ENCODE peak calls at places on chromosome 9, in eight cellular contexts. G is hepatocyte; M is mesendoderm; D is left ventricle myocardium inferior; F is adipocyte; T is upper lobe of left lung; I is sigmoid colon; S is effector memory CD4-positive, alpha-beta T cell. U is an unnamed sample.

GRCh38 chr9:117411547-117411946 is 3.3 kb downstream of the ASTN2 start:
- DNase-seq in G (peak; percentile 57), T (no peak), S (no peak), F (no peak), I (no peak), M (peak; percentile 86), D (no peak), U (peak; percentile 80)

GRCh38 chr9:130866474-130866965 is 30.1 kb downstream of the QRFP start:
- DNase-seq in F (peak; percentile 86), I (peak; percentile 82), M (peak; percentile 98), T (peak; percentile 70), S (no peak), G (peak; percentile 90), D (no peak), U (peak; percentile 95)

GRCh38 chr9:36873247-36873875 is 160.7 kb downstream of the PAX5 start:
- DNase-seq in I (peak; percentile 67), M (peak; percentile 69), F (peak; percentile 78), G (peak; percentile 87), D (peak; percentile 42), T (peak; percentile 56), S (peak; percentile 25), U (peak; percentile 60)

GRCh38 chr9:37904647-37905505 is 949 bp upstream of the SLC25A51 start:
- DNase-seq in I (peak; percentile 64), F (no peak), D (no peak), M (no peak), T (no peak), S (no peak), G (no peak), U (no peak)

GRCh38 chr9:37061763-37062162 is 27.7 kb upstream of the PAX5 start:
- DNase-seq in I (no peak), S (no peak), T (no peak), M (no peak), D (no peak), G (peak; percentile 15), F (no peak), U (no peak)

GRCh38 chr9:72477862-72478564 is 43.4 kb upstream of the TMC1 start:
- DNase-seq in D (no peak), F (peak; percentile 59), G (peak; percentile 86), S (no peak), I (no peak), M (peak; percentile 89), T (peak; percentile 64), U (no peak)

GRCh38 chr9:137645211-137645610 is 26.4 kb downstream of the EHMT1 start:
- DNase-seq in T (no peak), I (no peak), D (no peak), M (no peak), F (no peak), S (no peak), G (no peak), U (no peak)

GRCh38 chr9:97923529-97924108 is 1.3 kb upstream of the TRMO start:
- DNase-seq in I (peak; percentile 86), S (peak; percentile 58), F (peak; percentile 93), M (peak; percentile 78), G (peak; percentile 86), D (peak; percentile 73), T (peak; percentile 79), U (no peak)

GRCh38 chr9:3887121-3887797 is 361.5 kb upstream of the RFX3 start:
- DNase-seq in F (no peak), M (peak; percentile 59), T (no peak), I (no peak), D (no peak), S (no peak), G (no peak), U (no peak)

GRCh38 chr9:91905958-91906585 is 44.0 kb downstream of the ROR2 start:
- DNase-seq in G (no peak), D (peak; percentile 28), F (no peak), T (peak; percentile 47), I (no peak), M (no peak), S (peak; percentile 13), U (no peak)

GRCh38 chr9:101485873-101486692 is 47.6 kb upstream of the RNF20 start:
- DNase-seq in D (peak; percentile 41), F (peak; percentile 67), I (no peak), T (no peak), M (peak; percentile 77), G (peak; percentile 46), S (no peak), U (no peak)

GRCh38 chr9:83182071-83182470 is 119.1 kb upstream of the RASEF start:
- DNase-seq in T (no peak), F (no peak), G (peak; percentile 32), S (no peak), M (no peak), I (no peak), D (no peak), U (no peak)

GRCh38 chr9:92176068-92176799 is 61.0 kb upstream of the SPTLC1 start:
- DNase-seq in T (no peak), G (no peak), D (no peak), I (no peak), S (no peak), M (peak; percentile 48), F (no peak), U (peak; percentile 22)

GRCh38 chr9:91930475-91930874 is 19.6 kb downstream of the ROR2 start:
- DNase-seq in G (no peak), M (peak; percentile 71), F (no peak), T (no peak), D (no peak), S (no peak), I (no peak), U (no peak)

DNA sequence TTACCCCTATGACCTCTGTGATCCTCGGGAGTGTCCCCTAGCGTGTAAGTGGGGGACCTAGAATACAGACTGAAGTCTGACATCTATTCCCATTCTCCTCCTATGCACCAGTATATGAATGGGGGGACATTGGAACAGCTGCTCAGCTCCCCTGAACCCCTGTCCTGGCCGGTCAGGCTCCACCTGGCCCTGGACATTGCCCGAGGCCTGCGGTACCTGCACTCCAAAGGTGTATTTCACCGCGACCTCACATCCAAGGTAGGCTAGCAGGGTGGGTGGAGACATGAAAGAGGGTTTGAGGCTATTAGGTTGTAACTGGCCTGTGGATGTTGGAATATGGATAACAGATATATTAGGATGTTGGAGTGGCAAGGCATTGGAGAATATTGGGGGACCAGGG is 1.7 kb downstream of the TESK1 start:
- DNase-seq in D (no peak), T (no peak), S (no peak), M (no peak), F (no peak), G (no peak), I (no peak), U (no peak)
- H3K4me3 ChIP-seq in D (peak overlapping the region; percentile 82), T (no peak overlapping the region), S (no peak overlapping the region), M (no peak overlapping the region), F (peak overlapping the region; percentile 92), G (peak overlapping the region; percentile 84), I (no peak overlapping the region), U (no peak overlapping the region)

GRCh38 chr9:70615566-70616138 is 201.2 kb upstream of the KLF9 start:
- DNase-seq in G (no peak), F (no peak), M (no peak), S (no peak), D (no peak), T (no peak), I (no peak), U (no peak)

GRCh38 chr9:70610287-70610644 is 195.8 kb upstream of the KLF9 start:
- DNase-seq in D (no peak), I (no peak), T (no peak), M (no peak), G (no peak), F (no peak), S (no peak), U (no peak)

GRCh38 chr9:70614786-70615565 is 200.5 kb upstream of the KLF9 start:
- DNase-seq in F (no peak), T (no peak), D (no peak), S (no peak), M (no peak), G (no peak), I (no peak), U (no peak)

GRCh38 chr9:70616401-70617010 is 202.0 kb upstream of the KLF9 start:
- DNase-seq in D (no peak), S (no peak), I (no peak), F (no peak), M (no peak), T (no peak), G (no peak), U (no peak)

GRCh38 chr9:70613024-70613768 is 198.7 kb upstream of the KLF9 start:
- DNase-seq in M (no peak), G (no peak), T (no peak), F (peak; percentile 21), I (no peak), S (no peak), D (no peak), U (no peak)
- H3K4me1 ChIP-seq in M (no peaks in the 10 kb centered on the region), G (no peaks in the 10 kb centered on the region), T (peaks cover under 1% of the 10 kb centered on the region), F (peaks cover 27% of the 10 kb centered on the region), I (peaks cover 21% of the 10 kb centered on the region), S (no peaks in the 10 kb centered on the region), D (peaks cover 45% of the 10 kb centered on the region), U (no peaks in the 10 kb centered on the region)

GRCh38 chr9:93601063-93601462 is 24.7 kb downstream of the PHF2 start:
- DNase-seq in G (no peak), T (no peak), M (no peak), I (no peak), S (no peak), F (no peak), D (no peak), U (no peak)

GRCh38 chr9:93601666-93602065 is 25.3 kb downstream of the PHF2 start:
- DNase-seq in F (no peak), M (no peak), I (no peak), S (no peak), G (no peak), T (no peak), D (no peak), U (no peak)

GRCh38 chr9:93599571-93600403 is 23.4 kb downstream of the PHF2 start:
- DNase-seq in M (no peak), I (no peak), D (no peak), S (no peak), F (no peak), G (peak; percentile 31), T (peak; percentile 18), U (no peak)

GRCh38 chr9:93598647-93599241 is 22.4 kb downstream of the PHF2 start:
- DNase-seq in I (no peak), M (no peak), F (no peak), G (peak; percentile 64), D (no peak), S (no peak), T (peak; percentile 14), U (no peak)

DNA sequence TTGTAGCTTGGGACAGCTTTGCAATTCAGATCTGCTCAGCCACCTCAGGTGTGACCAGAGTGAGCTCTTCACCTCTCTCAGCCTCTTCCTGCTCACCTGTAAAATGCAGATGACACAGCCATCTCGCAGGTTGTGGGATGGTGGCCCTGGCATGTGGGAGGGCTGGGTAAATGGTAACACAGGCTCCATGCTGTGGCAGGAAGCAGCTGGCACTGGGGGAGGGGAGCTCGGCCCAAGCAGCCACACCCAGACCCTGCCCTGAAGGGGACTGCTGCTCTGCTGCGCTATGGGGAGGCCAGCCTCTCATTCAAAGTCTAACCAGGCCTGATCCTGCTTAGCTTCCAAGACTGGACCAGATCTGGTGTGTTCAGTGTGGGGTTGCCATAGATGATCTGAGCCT is 24.1 kb downstream of the PHF2 start:
- DNase-seq in I (no peak), G (no peak), T (no peak), M (peak; percentile 28), D (no peak), F (no peak), S (no peak), U (no peak)
- H3K27me3 ChIP-seq in I (no peaks in the 10 kb centered on the region), G (no peaks in the 10 kb centered on the region), T (no peaks in the 10 kb centered on the region), M (no peaks in the 10 kb centered on the region), D (no peaks in the 10 kb centered on the region), F (no peaks in the 10 kb centered on the region), S (no peaks in the 10 kb centered on the region), U (no peaks in the 10 kb centered on the region)

DNA sequence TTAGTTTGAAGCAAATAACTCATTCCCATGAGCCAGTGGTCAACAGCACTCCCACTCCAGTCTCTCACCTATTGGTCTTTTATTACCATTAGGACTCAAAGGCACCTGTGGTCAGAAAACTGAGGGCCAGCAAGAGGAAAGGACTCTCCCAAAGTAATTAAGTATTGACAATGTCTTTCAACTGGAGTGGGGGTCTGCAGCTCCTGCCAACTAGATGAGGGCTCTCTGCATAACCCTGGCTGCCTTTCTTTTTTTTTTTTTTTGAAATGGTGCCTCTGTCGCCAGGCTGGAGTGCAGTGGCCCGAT is 577 bp upstream of the CDK5RAP2 start:
- DNase-seq in S (no peak), T (no peak), F (no peak), M (no peak), I (no peak), G (no peak), D (no peak), U (no peak)
- H3K4me3 ChIP-seq in S (peak overlapping the region; percentile 93), T (no peak overlapping the region), F (peak overlapping the region; percentile 91), M (no peak overlapping the region), I (peak overlapping the region; percentile 93), G (no peak overlapping the region), D (peak overlapping the region; percentile 96), U (no peak overlapping the region)

U was measured in iPS DF 6.9.